ENCODE peak calls at places on chromosomes 12 and 14, in six cellular contexts. J is astrocyte of the cerebellum, O is Right ventricle myocardium superior, X is NCI-H1694, B is AG04449, D is GM18507. Z is an unnamed sample.

GRCh38 chr14:74085047-74085637 is 386 bp downstream of the LIN52 start:
- DNase-seq in B (no peak), J (no peak), O (no peak), X (no peak), D (no peak), Z (no peak)

GRCh38 chr14:60756847-60757246 is 22.3 kb downstream of the MNAT1 start:
- DNase-seq in X (no peak), B (no peak), O (no peak), D (no peak), J (no peak), Z (peak; percentile 37)

GRCh38 chr14:77804592-77804991 is 4.7 kb downstream of the ADCK1 start:
- DNase-seq in D (no peak), O (no peak), X (peak; percentile 63), J (no peak), B (no peak), Z (no peak)

GRCh38 chr14:65791551-65791981 is 379.0 kb downstream of the FUT8 start:
- DNase-seq in J (peak; percentile 52), D (no peak), B (peak; percentile 9), X (no peak), O (peak; percentile 42), Z (no peak)

GRCh38 chr14:94439453-94440057 is 13.0 kb downstream of the SERPINA11 start:
- DNase-seq in X (no peak), O (no peak), B (no peak), J (no peak), D (no peak), Z (no peak)

GRCh38 chr14:54102051-54102456 is 145.4 kb upstream of the BMP4 start:
- DNase-seq in D (no peak), O (no peak), B (no peak), J (no peak), X (no peak), Z (no peak)

GRCh38 chr14:106875503-106875902 is 1349.1 kb downstream of the TMEM121 start:
- DNase-seq in D (no peak), J (no peak), X (peak; percentile 8), B (no peak), O (no peak), Z (no peak)

GRCh38 chr14:97692084-97692483 is 894.9 kb downstream of the VRK1 start:
- DNase-seq in D (no peak), B (no peak), X (no peak), O (no peak), J (no peak), Z (no peak)

GRCh38 chr12:92544321-92544720 is 158.5 kb upstream of the PLEKHG7 start:
- DNase-seq in J (no peak), B (no peak), D (no peak), X (peak; percentile 1), O (no peak), Z (no peak)

GRCh38 chr12:60059180-60059579 is 463.4 kb downstream of the SLC16A7 start:
- DNase-seq in B (no peak), D (no peak), J (no peak), O (no peak), X (no peak), Z (no peak)

GRCh38 chr14:55731881-55732498 is 152.0 kb downstream of the KTN1 start:
- DNase-seq in B (no peak), X (peak; percentile 42), J (no peak), D (no peak), O (no peak), Z (peak; percentile 16)

GRCh38 chr14:57889245-57889644 is 23.4 kb upstream of the SLC35F4 start:
- DNase-seq in O (peak; percentile 55), J (peak; percentile 46), B (no peak), D (no peak), X (no peak), Z (peak; percentile 14)